ENCODE peak calls at places on chromosomes 4 and X, in ten cellular contexts. P is Calu3, C is foreskin fibroblast, U is heart left ventricle, Y is ovary, D is Caco-2, H is GM12865, Z is H9, N is neural progenitor cell, E is cardiac muscle cell. R is an unnamed sample.
A peak's percentile ranks its signal among the peaks of the same experiment; 100 is the strongest.

GRCh38 chrX:153930011-153930910 is 4.2 kb upstream of the ARHGAP4 start:
- DNase-seq in Y (no peak), N (no peak), C (no peak), Z (no peak), P (no peak), H (no peak), D (no peak), E (no peak), U (no peak), R (no peak)

GRCh38 chr4:140243345-140243753 is 89.4 kb upstream of the MAML3 start:
- DNase-seq in P (no peak), E (peak; percentile 49), N (peak; percentile 41), Z (no peak), D (peak; percentile 31), H (peak; percentile 48), Y (no peak), U (no peak), C (no peak), R (no peak)

GRCh38 chrX:9683350-9683749 is 82.3 kb downstream of the GPR143 start:
- DNase-seq in D (no peak), N (no peak), Y (no peak), P (no peak), H (no peak), E (no peak), U (no peak), Z (no peak), C (no peak), R (no peak)

GRCh38 chr4:7708981-7709380 is 230.7 kb downstream of the AFAP1 start:
- DNase-seq in D (no peak), N (no peak), E (no peak), Y (no peak), H (no peak), Z (no peak), U (peak; percentile 58), C (no peak), P (no peak), R (peak; percentile 52)

GRCh38 chrX:153824348-153824747 is 6.0 kb downstream of the PDZD4 start:
- DNase-seq in E (no peak), C (no peak), Y (no peak), D (no peak), Z (no peak), U (no peak), P (no peak), H (no peak), N (no peak), R (no peak)

GRCh38 chrX:150299579-150299978 is 63.5 kb upstream of the MAMLD1 start:
- DNase-seq in Z (no peak), E (no peak), D (no peak), Y (no peak), C (no peak), H (no peak), U (no peak), N (no peak), P (no peak), R (no peak)

GRCh38 chrX:24498181-24498580 is 33.1 kb downstream of the PDK3 start:
- DNase-seq in U (no peak), Y (no peak), D (peak; percentile 3), E (no peak), H (peak; percentile 52), P (peak; percentile 25), Z (no peak), N (peak; percentile 41), C (no peak), R (peak; percentile 23)

GRCh38 chrX:119009071-119009470 is 34.7 kb downstream of the LONRF3 start:
- DNase-seq in D (no peak), H (no peak), U (no peak), Y (no peak), E (no peak), Z (no peak), N (no peak), P (no peak), C (no peak), R (no peak)

GRCh38 chr4:12409507-12410190 is 981.0 kb upstream of the HS3ST1 start:
- DNase-seq in Z (no peak), E (no peak), C (no peak), U (no peak), P (no peak), D (no peak), H (no peak), N (no peak), Y (no peak), R (peak; percentile 17)

GRCh38 chr4:163544407-163545038 is 50.0 kb downstream of the TMA16 start:
- DNase-seq in Z (peak; percentile 55), P (peak; percentile 56), N (peak; percentile 83), U (peak; percentile 60), E (peak; percentile 81), C (peak; percentile 24), Y (peak; percentile 51), H (peak; percentile 74), D (peak; percentile 55), R (peak; percentile 65)

GRCh38 chrX:4579480-4579879 is 866.0 kb upstream of the PRKX start:
- DNase-seq in H (no peak), P (no peak), U (no peak), E (no peak), Y (no peak), D (no peak), C (no peak), Z (no peak), N (no peak), R (no peak)

GRCh38 chr4:37279894-37280592 is 35.5 kb downstream of the NWD2 start:
- DNase-seq in Y (no peak), U (no peak), E (no peak), Z (no peak), C (no peak), P (peak; percentile 63), D (no peak), H (peak; percentile 51), N (no peak), R (no peak)

DNA sequence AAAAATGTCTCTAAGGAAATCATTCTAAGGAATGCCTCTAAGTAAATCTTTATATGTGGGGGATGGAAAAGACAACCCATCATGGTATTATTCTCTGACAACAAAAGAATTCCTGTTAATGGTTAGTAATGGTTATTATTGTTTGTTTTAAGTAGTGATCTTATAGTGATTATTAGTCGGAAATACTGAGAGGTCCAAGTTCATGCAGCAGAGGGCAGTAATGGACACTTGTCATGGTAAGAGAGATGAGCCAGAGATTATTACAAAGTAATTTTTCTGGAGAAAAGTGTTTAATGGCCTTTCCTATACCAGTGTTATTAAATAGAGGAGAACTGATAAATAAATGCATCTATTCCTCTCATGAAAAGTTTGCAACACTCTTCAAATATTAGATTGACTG is 8.1 kb upstream of the DKK2 start:
- DNase-seq in D (no peak), C (no peak), Z (no peak), H (no peak), U (no peak), E (no peak), Y (no peak), P (no peak), N (no peak), R (peak; percentile 51)
- TF ChIP-seq CTCF in D (no peak), C (peak; percentile 23), Z (peak; percentile 59), H (no peak), U (peak; percentile 7), E (peak; percentile 17), Y (no peak), P (no peak), N (peak; percentile 12), R (peak; percentile 45)

DNA sequence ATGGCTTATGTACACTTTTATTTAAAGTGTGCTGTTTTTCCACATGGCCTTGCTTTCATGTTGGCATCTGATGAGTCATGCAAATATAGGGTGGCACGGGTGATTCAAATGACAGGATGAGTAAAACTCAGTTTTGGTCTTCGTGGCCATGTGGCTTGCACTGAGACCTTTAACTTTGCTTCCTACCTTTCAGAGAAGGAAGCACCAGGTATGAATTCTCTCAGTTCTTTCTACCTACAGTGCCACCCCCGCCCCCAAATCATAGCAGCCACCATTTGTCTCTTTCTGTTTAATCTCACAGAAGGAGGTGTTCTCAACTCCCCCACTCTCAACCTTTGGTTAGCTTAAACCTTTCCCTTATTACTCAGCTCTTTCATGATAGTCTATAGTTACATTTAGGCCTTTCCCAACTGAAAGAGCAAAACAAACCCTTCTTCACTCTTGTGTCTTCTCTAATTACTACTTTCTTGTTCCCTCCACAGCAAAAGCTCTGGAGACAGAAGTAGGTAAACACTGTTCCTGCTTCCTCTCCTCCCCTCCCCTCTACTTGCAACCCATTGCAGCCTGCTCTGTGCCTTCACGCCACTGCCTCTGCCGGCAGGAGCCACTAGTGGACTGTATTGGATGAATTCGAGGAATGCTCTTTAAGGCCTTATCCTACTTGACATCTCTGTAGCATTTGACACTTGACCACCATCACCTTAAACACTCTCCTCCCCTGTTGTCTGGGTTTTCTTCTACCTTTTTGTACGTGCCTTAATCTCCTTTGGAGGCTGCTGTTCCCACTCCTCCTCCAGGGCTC is 123.7 kb downstream of the AFF1 start:
- DNase-seq in C (no peak), N (peak; percentile 72), H (peak; percentile 42), U (no peak), D (peak; percentile 24), Y (no peak), E (no peak), P (peak; percentile 22), Z (peak; percentile 53), R (peak; percentile 50)
- TF ChIP-seq CTCF in C (no peak), N (peak; percentile 46), H (no peak), U (peak; percentile 27), D (peak; percentile 10), Y (no peak), E (peak; percentile 17), P (no peak), Z (peak; percentile 53), R (peak; percentile 51)

DNA sequence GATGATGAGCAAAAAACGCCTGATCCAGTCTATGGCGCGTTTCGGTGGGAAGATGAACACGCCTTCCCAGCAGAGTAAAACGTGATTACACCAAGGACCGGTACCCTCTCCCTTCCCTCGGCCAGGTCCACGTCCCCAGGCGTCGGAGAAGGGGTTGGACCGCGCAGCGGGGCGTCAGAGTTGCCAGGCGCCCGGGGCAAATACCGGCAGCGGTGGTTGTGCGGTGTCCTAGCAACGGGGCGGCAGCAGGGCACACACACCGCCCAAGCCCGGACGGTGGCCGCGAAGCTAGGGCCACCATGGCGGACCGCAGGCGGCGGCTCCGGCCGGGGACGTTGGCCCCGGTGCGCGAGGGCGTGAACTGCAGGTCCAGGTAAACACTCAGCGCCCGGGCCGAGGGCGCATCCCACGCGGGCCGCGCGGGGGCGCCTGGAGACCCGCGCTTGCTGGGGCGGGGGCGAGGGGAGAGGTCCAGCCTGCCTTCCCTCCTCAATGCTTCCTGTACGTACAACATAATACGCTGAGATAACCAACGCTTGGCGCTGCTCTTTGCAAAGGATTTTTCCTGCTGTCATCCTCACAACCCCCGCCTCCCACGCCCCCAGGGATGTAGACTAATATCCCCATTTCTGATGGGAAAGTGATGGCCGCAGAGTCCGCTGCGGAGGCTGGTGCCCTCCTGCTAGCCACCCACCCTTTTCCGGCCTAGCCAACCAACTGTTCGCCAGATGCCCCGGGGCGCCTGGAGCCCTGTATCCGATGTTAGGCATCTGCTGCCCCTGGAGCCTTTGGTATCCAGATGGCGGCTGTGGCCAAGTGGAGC is at the start of gene FAM47E:
- DNase-seq in Y (peak; percentile 52), Z (peak; percentile 96), D (peak; percentile 93), C (peak; percentile 27), E (peak; percentile 87), U (peak; percentile 87), P (peak; percentile 80), N (peak; percentile 94), H (no peak), R (peak; percentile 23)
- TF ChIP-seq CTCF in Y (peak; percentile 10), Z (peak; percentile 58), D (peak; percentile 51), C (peak; percentile 22), E (peak; percentile 50), U (peak; percentile 44), P (peak; percentile 41), N (peak; percentile 59), H (no peak), R (peak; percentile 16)

GRCh38 chr4:148999924-149000323 is 557.7 kb upstream of the NR3C2 start:
- DNase-seq in D (no peak), Y (no peak), N (no peak), U (no peak), C (no peak), P (no peak), E (no peak), Z (no peak), H (no peak), R (no peak)

GRCh38 chr4:148998719-148999118 is 556.5 kb upstream of the NR3C2 start:
- DNase-seq in D (peak; percentile 17), P (peak; percentile 9), N (peak; percentile 68), C (no peak), E (peak; percentile 29), Z (peak; percentile 58), H (peak; percentile 16), Y (no peak), U (no peak), R (peak; percentile 26)
- TF ChIP-seq CTCF in D (peak; percentile 21), P (no peak), N (peak; percentile 74), C (peak; percentile 17), E (peak; percentile 7), Z (peak; percentile 81), H (peak; percentile 24), Y (no peak), U (peak; percentile 21), R (peak; percentile 52)